ENCODE peak calls at places on chromosomes 2 and 18, in six cellular contexts. Y is cardiac muscle cell, E is hepatocyte, O is psoas muscle, C is HepG2, M is HCT116. G is an unnamed sample.

GRCh38 chr2:241773511-241774418 is 2.9 kb upstream of the GAL3ST2 start:
- DNase-seq in Y (no peak), E (no peak), O (no peak), C (peak; percentile 71), M (no peak), G (no peak)

GRCh38 chr2:27960237-27960912 is 69.8 kb downstream of the BABAM2 start:
- DNase-seq in Y (peak; percentile 92), E (peak; percentile 6), O (no peak), C (no peak), M (no peak), G (peak; percentile 22)

GRCh38 chr18:67938691-67939090 is 422.2 kb upstream of the DSEL start:
- DNase-seq in Y (no peak), E (no peak), O (no peak), C (no peak), M (no peak), G (no peak)

GRCh38 chr2:23363831-23364230 is 21.1 kb upstream of the KLHL29 start:
- DNase-seq in Y (no peak), E (no peak), O (no peak), C (no peak), M (no peak), G (no peak)

GRCh38 chr2:46794693-46795317 is 120.8 kb downstream of the MCFD2 start:
- DNase-seq in Y (no peak), E (no peak), O (no peak), C (no peak), M (no peak), G (no peak)

GRCh38 chr2:105598853-105599252 is 145.9 kb upstream of the NCK2 start:
- DNase-seq in Y (no peak), E (no peak), O (no peak), C (no peak), M (no peak), G (no peak)

GRCh38 chr18:76558881-76559667 is 64.0 kb upstream of the ZNF516 start:
- DNase-seq in Y (no peak), E (peak; percentile 37), O (no peak), C (no peak), M (peak; percentile 73), G (no peak)

GRCh38 chr18:76805221-76805620 is 17.1 kb upstream of the ZNF236 start:
- DNase-seq in Y (peak; percentile 32), E (no peak), O (no peak), C (peak; percentile 38), M (no peak), G (no peak)

GRCh38 chr18:23283933-23284430 is 148.7 kb downstream of the CABLES1 start:
- DNase-seq in Y (peak; percentile 29), E (no peak), O (no peak), C (peak; percentile 65), M (peak; percentile 65), G (no peak)

GRCh38 chr2:143356341-143356740 is 227.1 kb downstream of the ARHGAP15 start:
- DNase-seq in Y (no peak), E (no peak), O (no peak), C (no peak), M (no peak), G (no peak)

GRCh38 chr2:132581917-132582316 is 88.1 kb downstream of the LYPD1 start:
- DNase-seq in Y (no peak), E (no peak), O (no peak), C (no peak), M (no peak), G (no peak)

GRCh38 chr2:150484461-150484931 is 3.0 kb downstream of the RND3 start:
- DNase-seq in Y (peak; percentile 49), E (no peak), O (no peak), C (no peak), M (no peak), G (no peak)

GRCh38 chr2:102520009-102520408 is 47.0 kb downstream of the SLC9A4 start:
- DNase-seq in Y (peak; percentile 43), E (peak; percentile 50), O (no peak), C (peak; percentile 56), M (peak; percentile 36), G (no peak)

GRCh38 chr2:155176345-155176744 is 477.9 kb downstream of the KCNJ3 start:
- DNase-seq in Y (no peak), E (no peak), O (no peak), C (no peak), M (no peak), G (no peak)

GRCh38 chr2:174589334-174589733 is 8.3 kb downstream of the WIPF1 start:
- DNase-seq in Y (no peak), E (no peak), O (no peak), C (no peak), M (no peak), G (no peak)

GRCh38 chr2:195543902-195544894 is 112.8 kb upstream of the SLC39A10 start:
- DNase-seq in Y (peak; percentile 69), E (no peak), O (no peak), C (peak; percentile 44), M (no peak), G (no peak)

GRCh38 chr2:216055661-216056060 is 25.9 kb downstream of the PECR start:
- DNase-seq in Y (no peak), E (no peak), O (no peak), C (no peak), M (no peak), G (no peak)

GRCh38 chr2:45616663-45617411 is 5.8 kb upstream of the SRBD1 start:
- DNase-seq in Y (peak; percentile 31), E (no peak), O (no peak), C (no peak), M (no peak), G (no peak)

GRCh38 chr18:69725009-69725408 is 222.7 kb downstream of the CD226 start:
- DNase-seq in Y (peak; percentile 6), E (no peak), O (no peak), C (no peak), M (no peak), G (no peak)

GRCh38 chr2:64448069-64448468 is 5.9 kb upstream of the LGALSL start:
- DNase-seq in Y (no peak), E (no peak), O (no peak), C (no peak), M (no peak), G (no peak)

GRCh38 chr2:102251042-102251848 is 60.1 kb upstream of the IL1RL1 start:
- DNase-seq in Y (peak; percentile 64), E (peak; percentile 68), O (peak; percentile 70), C (peak; percentile 38), M (no peak), G (peak; percentile 73)

GRCh38 chr2:168639024-168639423 is 163.4 kb upstream of the NOSTRIN start:
- DNase-seq in Y (no peak), E (peak; percentile 28), O (no peak), C (no peak), M (no peak), G (no peak)
- H3K27ac ChIP-seq in Y (peak overlapping the region; percentile 94), E (peak overlapping the region; percentile 80), O (peak overlapping the region; percentile 70), C (no peak overlapping the region), M (no peak overlapping the region), G (no peak overlapping the region)

GRCh38 chr2:96907405-96908041 is 37.6 kb upstream of the SEMA4C start:
- DNase-seq in Y (peak; percentile 63), E (peak; percentile 73), O (peak; percentile 79), C (no peak), M (no peak), G (no peak)
- H3K4me3 ChIP-seq in Y (no peak overlapping the region), E (no peak overlapping the region), O (peak overlapping the region; percentile 28), C (no peak overlapping the region), M (no peak overlapping the region), G (no peak overlapping the region)

GRCh38 chr2:54695378-54695777 is 28.1 kb upstream of the EML6 start:
- DNase-seq in Y (no peak), E (no peak), O (no peak), C (no peak), M (no peak), G (no peak)

GRCh38 chr2:54687595-54688152 is 35.8 kb upstream of the EML6 start:
- DNase-seq in Y (no peak), E (no peak), O (no peak), C (no peak), M (no peak), G (no peak)

GRCh38 chr2:54692556-54692955 is 30.9 kb upstream of the EML6 start:
- DNase-seq in Y (no peak), E (no peak), O (no peak), C (no peak), M (no peak), G (no peak)

DNA sequence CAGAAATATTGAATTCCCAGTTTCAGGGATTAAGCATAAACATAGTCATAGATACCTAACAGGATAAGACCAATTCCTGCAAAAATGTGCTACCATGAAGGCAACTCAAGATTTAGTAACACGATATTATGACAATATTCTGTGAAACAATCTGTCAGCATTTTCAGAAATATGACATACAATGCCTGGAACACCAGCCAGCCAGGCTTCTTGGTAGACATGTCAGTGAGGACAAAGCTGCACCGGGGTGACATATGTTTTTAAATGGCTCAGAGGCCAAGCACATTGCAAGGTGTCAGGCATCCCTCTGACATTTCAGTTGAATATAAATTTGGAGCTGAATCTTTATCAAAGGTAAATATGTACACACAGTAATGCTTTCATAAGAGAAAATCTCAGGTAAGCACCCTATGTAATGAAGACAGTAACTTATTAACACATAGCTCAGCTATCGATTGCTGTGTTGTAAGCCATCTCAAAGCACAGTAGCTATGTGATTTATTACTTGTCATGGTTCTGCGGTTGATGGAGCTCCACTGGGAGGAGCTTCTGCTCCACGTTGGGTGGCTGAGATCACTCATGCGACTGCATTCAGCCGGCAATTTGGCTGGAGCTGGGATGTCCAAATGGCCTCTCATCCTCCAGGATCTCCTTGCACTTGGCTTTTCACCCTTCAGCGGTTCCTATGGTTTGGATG is 31.9 kb upstream of the EML6 start:
- DNase-seq in Y (no peak), E (no peak), O (no peak), C (peak; percentile 78), M (no peak), G (no peak)
- TF ChIP-seq CTCF in Y (no peak), E (no peak), O (no peak), C (peak; percentile 55), M (no peak), G (no peak)

GRCh38 chr2:203648273-203648672 is 58.2 kb upstream of the CD28 start:
- DNase-seq in Y (peak; percentile 57), E (peak; percentile 30), O (no peak), C (peak; percentile 94), M (no peak), G (no peak)

GRCh38 chr2:203646961-203647360 is 59.5 kb upstream of the CD28 start:
- DNase-seq in Y (no peak), E (no peak), O (no peak), C (no peak), M (no peak), G (no peak)

GRCh38 chr2:203647579-203647978 is 58.9 kb upstream of the CD28 start:
- DNase-seq in Y (no peak), E (no peak), O (no peak), C (no peak), M (no peak), G (no peak)

GRCh38 chr2:203650860-203651613 is 55.4 kb upstream of the CD28 start:
- DNase-seq in Y (peak; percentile 80), E (peak; percentile 85), O (no peak), C (peak; percentile 98), M (peak; percentile 37), G (no peak)

DNA sequence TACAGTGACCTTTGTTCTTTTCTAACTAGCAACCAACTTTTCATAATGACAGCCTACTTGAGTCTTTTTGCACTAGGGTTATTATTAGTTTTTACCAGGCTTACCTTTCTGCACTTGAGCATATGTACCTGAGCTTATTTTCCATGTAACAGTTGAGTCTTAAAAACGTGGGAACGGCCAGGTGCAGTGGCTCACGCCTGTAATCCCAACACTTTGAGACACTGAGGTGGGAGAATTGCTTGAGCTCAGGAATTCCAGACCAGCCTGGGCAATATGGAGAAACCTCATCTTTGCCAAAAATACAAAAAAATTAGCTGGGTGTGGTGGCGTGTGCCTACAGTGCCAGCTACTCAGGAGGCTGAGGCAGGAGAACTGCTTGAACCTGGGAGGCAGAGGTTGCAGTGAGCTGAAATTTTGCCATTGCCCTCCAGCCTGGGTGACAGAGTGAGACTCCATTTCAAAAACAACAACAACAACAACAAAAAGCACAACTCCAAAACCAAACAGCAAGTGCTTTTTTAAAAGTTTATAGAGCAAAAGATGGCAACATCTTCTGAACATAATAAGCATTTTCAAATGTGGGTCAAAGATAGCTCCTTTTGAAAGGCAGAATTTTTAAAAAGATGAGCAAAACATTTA is 57.1 kb upstream of the CD28 start:
- DNase-seq in Y (no peak), E (no peak), O (no peak), C (no peak), M (no peak), G (no peak)
- H3K27ac ChIP-seq in Y (no peak overlapping the region), E (peak overlapping the region; percentile 1), O (peak overlapping the region; percentile 27), C (peak overlapping the region; percentile 91), M (no peak overlapping the region), G (no peak overlapping the region)